ENCODE peak calls at places on chromosomes 11 and 22, in five cellular contexts. N is stomach, P is suprapubic skin, Q is endodermal cell, L is tibial nerve. B is an unnamed sample. For H3K27me3 and H3K9me3, the result is how much of the 10 kb centered on the place peaks cover.

GRCh38 chr22:29994941-29995340 is 85.3 kb upstream of the HORMAD2 start:
- DNase-seq in N (no peak), P (no peak), Q (no peak), L (no peak), B (peak)

GRCh38 chr11:107719557-107720304 is 7.9 kb upstream of the SLN start:
- DNase-seq in N (no peak), P (no peak), Q (no peak), L (peak), B (peak)

GRCh38 chr11:118216621-118217526 is 7.9 kb downstream of the JAML start:
- DNase-seq in N (no peak), P (no peak), Q (no peak), L (no peak), B (no peak)

GRCh38 chr11:111510311-111510710 is 1.9 kb downstream of the BTG4 start:
- DNase-seq in N (no peak), P (no peak), Q (no peak), L (no peak), B (no peak)

GRCh38 chr11:62253999-62254542 is 12.0 kb downstream of the SCGB1D2 start:
- DNase-seq in N (no peak), P (no peak), Q (no peak), L (no peak), B (no peak)

GRCh38 chr11:74672332-74672955 is 58.8 kb downstream of the CHRDL2 start:
- DNase-seq in N (no peak), P (no peak), Q (peak), L (no peak), B (no peak)

GRCh38 chr11:19498986-19499669 is 213.5 kb upstream of the NAV2 start:
- DNase-seq in N (no peak), P (no peak), Q (no peak), L (no peak), B (peak)

GRCh38 chr11:73784080-73784634 is 3.5 kb upstream of the MRPL48 start:
- DNase-seq in N (no peak), P (no peak), Q (peak), L (no peak), B (no peak)

GRCh38 chr22:50626314-50626855 is 1.6 kb downstream of the ARSA start:
- DNase-seq in N (peak), P (no peak), Q (no peak), L (no peak), B (no peak)

GRCh38 chr11:72584293-72584921 is 89.8 kb downstream of the PDE2A start:
- DNase-seq in N (peak), P (peak), Q (peak), L (peak), B (no peak)

GRCh38 chr11:66011239-66011784 is 496 bp upstream of the CST6 start:
- DNase-seq in N (no peak), P (no peak), Q (peak), L (no peak), B (peak)

GRCh38 chr11:66013762-66014100 is 1.9 kb downstream of the CST6 start:
- DNase-seq in N (no peak), P (no peak), Q (no peak), L (no peak), B (no peak)

GRCh38 chr11:66011785-66012303 is at the start of gene CST6:
- DNase-seq in N (no peak), P (no peak), Q (peak), L (no peak), B (no peak)

GRCh38 chr11:66012946-66013761 is 1.3 kb downstream of the CST6 start:
- DNase-seq in N (no peak), P (no peak), Q (peak), L (no peak), B (no peak)

DNA sequence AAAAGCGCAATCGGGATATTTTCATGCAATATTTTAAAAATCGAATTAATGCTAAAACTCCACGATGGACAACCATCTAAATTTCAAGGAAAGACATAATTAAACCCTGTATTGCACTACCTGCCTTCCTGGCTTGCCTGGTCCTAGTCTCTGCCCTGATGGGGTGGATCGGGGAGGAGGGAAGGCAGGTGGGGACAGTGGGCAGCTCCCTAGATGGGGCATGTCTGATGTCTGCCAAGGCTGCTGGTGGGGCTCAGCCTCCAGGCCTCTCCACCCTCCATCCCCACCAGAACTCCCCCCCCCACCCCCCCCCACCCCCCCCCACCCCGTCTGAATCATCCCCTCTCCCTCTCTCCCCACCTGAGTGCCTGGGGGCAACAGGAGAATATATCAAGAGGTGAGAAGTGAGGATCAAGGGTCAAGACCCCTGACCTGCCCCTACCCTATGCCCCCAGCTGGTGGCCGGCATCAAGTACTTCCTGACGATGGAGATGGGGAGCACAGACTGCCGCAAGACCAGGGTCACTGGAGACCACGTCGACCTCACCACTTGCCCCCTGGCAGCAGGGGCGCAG is 650 bp downstream of the CST6 start:
- DNase-seq in N (no peak), P (no peak), Q (no peak), L (no peak), B (no peak)
- H3K4me3 ChIP-seq in N (peak), P (peak), Q (no peak), L (no peak), B (no peak)

GRCh38 chr11:1126491-1126926 is 31.2 kb upstream of the MUC5AC start:
- DNase-seq in N (peak), P (no peak), Q (no peak), L (no peak), B (no peak)

GRCh38 chr11:1128333-1129142 is 29.2 kb upstream of the MUC5AC start:
- DNase-seq in N (peak), P (no peak), Q (peak), L (no peak), B (no peak)

GRCh38 chr11:1127664-1128162 is 30.0 kb upstream of the MUC5AC start:
- DNase-seq in N (no peak), P (peak), Q (peak), L (no peak), B (no peak)

GRCh38 chr11:1125803-1126202 is 31.9 kb upstream of the MUC5AC start:
- DNase-seq in N (peak), P (no peak), Q (peak), L (no peak), B (no peak)

GRCh38 chr11:1126935-1127663 is 30.7 kb upstream of the MUC5AC start:
- DNase-seq in N (peak), P (no peak), Q (peak), L (no peak), B (no peak)
- H3K27me3 ChIP-seq in N (under half), P (half or more), Q (under half), L (under half), B (under half)

DNA sequence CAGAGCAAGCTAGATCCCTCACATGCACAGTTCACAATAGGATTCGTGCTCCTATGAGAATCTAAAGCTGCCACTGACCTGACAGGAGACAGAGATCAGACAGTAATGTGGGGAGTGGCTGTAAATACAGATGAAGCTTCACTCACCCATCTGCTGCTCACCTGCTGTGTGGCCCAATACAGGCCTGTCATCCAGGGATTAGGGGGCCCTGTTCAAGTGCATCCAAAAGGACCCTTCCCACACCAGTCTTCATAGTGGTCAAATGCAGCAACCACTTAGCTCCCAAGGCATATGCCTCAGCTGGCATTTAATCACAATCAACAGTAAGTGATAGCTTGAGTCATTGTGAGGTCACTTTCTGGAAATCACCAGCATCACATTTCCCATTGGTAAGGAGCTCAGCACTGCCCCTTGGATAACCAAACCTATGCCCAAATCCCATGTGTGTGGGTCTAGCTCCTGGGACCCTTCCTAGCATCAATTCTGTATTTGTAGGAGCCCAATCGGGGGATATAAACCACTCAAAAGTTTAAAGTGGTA is 65.6 kb downstream of the OR4C45 start:
- DNase-seq in N (no peak), P (no peak), Q (no peak), L (no peak), B (no peak)
- H3K9me3 ChIP-seq in N (under half), P (under half), Q (under half), L (under half), B (under half)

GRCh38 chr11:116918925-116919653 is 81.7 kb upstream of the APOA1 start:
- DNase-seq in N (no peak), P (no peak), Q (no peak), L (no peak), B (no peak)
- H3K4me3 ChIP-seq in N (no peak), P (no peak), Q (no peak), L (no peak), B (no peak)

GRCh38 chr22:19150482-19151328 is 613 bp upstream of the GSC2 start:
- DNase-seq in N (no peak), P (no peak), Q (peak), L (no peak), B (no peak)
- H3K27me3 ChIP-seq in N (under half), P (half or more), Q (half or more), L (half or more), B (under half)

GRCh38 chr22:39170825-39171622 is 18.5 kb upstream of the CBX7 start:
- DNase-seq in N (peak), P (peak), Q (peak), L (peak), B (peak)

GRCh38 chr22:39169797-39170466 is 17.5 kb upstream of the CBX7 start:
- DNase-seq in N (no peak), P (no peak), Q (peak), L (no peak), B (no peak)

GRCh38 chr22:39171623-39172264 is 19.3 kb upstream of the CBX7 start:
- DNase-seq in N (no peak), P (no peak), Q (peak), L (no peak), B (no peak)

GRCh38 chr22:39166547-39166946 is 14.1 kb upstream of the CBX7 start:
- DNase-seq in N (no peak), P (no peak), Q (no peak), L (no peak), B (no peak)
- H3K9me3 ChIP-seq in N (under half), P (under half), Q (under half), L (under half), B (under half)